ENCODE peak calls at places on chromosomes 3 and 15, in nine cellular contexts. J is endothelial cell; Z is hippocampal formation; Q is neuronal stem cell; M is astrocyte of the spinal cord; X is foreskin fibroblast; A is stimulated activated CD4-positive, alpha-beta T cell treated with anti-CD3 and anti-CD28 coated beads, Interleukin-2, amount 100 ng/mL, for 48 hours; N is CD8-positive, alpha-beta memory T cell; D is HepG2. E is an unnamed sample.

GRCh38 chr3:160098946-160099626 is 110.5 kb downstream of the IL12A start:
- DNase-seq in Q (no peak), A (no peak), N (no peak), J (no peak), X (no peak), D (no peak), M (no peak), Z (no peak), E (no peak)

GRCh38 chr15:49286649-49287394 is 116.8 kb downstream of the GALK2 start:
- DNase-seq in N (no peak), Q (no peak), D (no peak), A (no peak), M (no peak), Z (no peak), X (no peak), J (no peak), E (no peak)

GRCh38 chr15:67820992-67821783 is 4.1 kb upstream of the SKOR1 start:
- DNase-seq in D (peak), Z (no peak), X (peak), Q (no peak), M (peak), J (peak), N (no peak), A (no peak), E (no peak)

GRCh38 chr15:75834011-75834410 is 9.2 kb upstream of the UBE2Q2 start:
- DNase-seq in D (no peak), X (no peak), Z (no peak), A (no peak), Q (no peak), M (no peak), J (no peak), N (no peak), E (no peak)

GRCh38 chr3:13009132-13009945 is 63.9 kb downstream of the IQSEC1 start:
- DNase-seq in Q (no peak), Z (no peak), J (no peak), X (no peak), M (no peak), A (no peak), N (peak), D (no peak), E (peak)

GRCh38 chr3:14283821-14284438 is 105.3 kb downstream of the LSM3 start:
- DNase-seq in Q (no peak), M (no peak), Z (no peak), N (no peak), A (no peak), D (no peak), J (no peak), X (peak), E (no peak)

GRCh38 chr3:194487289-194488006 is 646 bp upstream of the ATP13A3 start:
- DNase-seq in X (peak), N (no peak), A (peak), Z (no peak), D (no peak), J (peak), M (no peak), Q (no peak), E (no peak)

GRCh38 chr3:157104928-157105652 is 54.9 kb downstream of the CCNL1 start:
- DNase-seq in M (no peak), Z (no peak), X (no peak), J (no peak), Q (no peak), N (peak), A (no peak), D (no peak), E (no peak)

GRCh38 chr3:64462203-64463120 is 225.3 kb downstream of the ADAMTS9 start:
- DNase-seq in N (no peak), M (peak), J (no peak), A (no peak), X (peak), Z (no peak), D (no peak), Q (no peak), E (no peak)

GRCh38 chr3:57597973-57598351 is 818 bp upstream of the ARF4 start:
- DNase-seq in A (no peak), D (no peak), M (no peak), J (no peak), Q (no peak), X (peak), N (no peak), Z (no peak), E (no peak)

GRCh38 chr15:93852761-93853160 is 378.6 kb upstream of the MCTP2 start:
- DNase-seq in J (no peak), Q (no peak), X (no peak), A (no peak), N (no peak), D (no peak), Z (no peak), M (no peak), E (no peak)

GRCh38 chr3:170520996-170521395 is 64.9 kb downstream of the SLC7A14 start:
- DNase-seq in M (peak), A (no peak), Q (no peak), N (no peak), Z (no peak), X (peak), J (peak), D (no peak), E (no peak)